ENCODE peak calls at places on chromosomes 4 and X, in seven cellular contexts. R is mesenchymal stem cell, I is H9, F is IMR-90, H is neuronal stem cell, A is trophoblast cell, V is H1. X is an unnamed sample.

GRCh38 chrX:75603833-75604232 is 81.0 kb upstream of the ZDHHC15 start:
- DNase-seq in R (peak), I (no peak), F (peak), H (no peak), A (no peak), V (no peak), X (peak)

GRCh38 chrX:113510586-113510985 is 670.0 kb upstream of the AMOT start:
- DNase-seq in R (no peak), I (no peak), F (no peak), H (no peak), A (no peak), V (no peak), X (no peak)

GRCh38 chr4:20462426-20463175 is 210.9 kb downstream of the SLIT2 start:
- DNase-seq in R (no peak), I (no peak), F (peak), H (no peak), A (no peak), V (no peak), X (no peak)

GRCh38 chr4:158578476-158578875 is 56.8 kb downstream of the RXFP1 start:
- DNase-seq in R (peak), I (no peak), F (peak), H (no peak), A (no peak), V (no peak), X (peak)

GRCh38 chrX:120450163-120450562 is 18.9 kb downstream of the LAMP2 start:
- DNase-seq in R (no peak), I (no peak), F (no peak), H (no peak), A (no peak), V (no peak), X (peak)

GRCh38 chr4:169236901-169237626 is 33.7 kb downstream of the SH3RF1 start:
- DNase-seq in R (no peak), I (no peak), F (no peak), H (no peak), A (no peak), V (no peak), X (no peak)

GRCh38 chr4:68447201-68447600 is at the start of gene TMPRSS11E:
- DNase-seq in R (no peak), I (no peak), F (no peak), H (no peak), A (peak), V (no peak), X (peak)

GRCh38 chr4:158722291-158722916 is 792 bp downstream of the PPID start:
- DNase-seq in R (peak), I (peak), F (peak), H (peak), A (no peak), V (no peak), X (peak)

GRCh38 chrX:43166874-43167273 is 388.9 kb upstream of the PPP1R2C start:
- DNase-seq in R (no peak), I (no peak), F (no peak), H (no peak), A (no peak), V (no peak), X (no peak)

GRCh38 chr4:101458914-101459313 is 111.6 kb upstream of the PPP3CA start:
- DNase-seq in R (peak), I (no peak), F (peak), H (no peak), A (no peak), V (no peak), X (peak)

GRCh38 chrX:22389544-22390243 is 117.0 kb downstream of the CBLL2 start:
- DNase-seq in R (peak), I (no peak), F (peak), H (no peak), A (no peak), V (no peak), X (peak)

GRCh38 chr4:41212221-41213203 is 1.8 kb downstream of the APBB2 start:
- DNase-seq in R (peak), I (no peak), F (peak), H (no peak), A (no peak), V (no peak), X (peak)

GRCh38 chr4:83862471-83862870 is 326.6 kb downstream of the GPAT3 start:
- DNase-seq in R (peak), I (no peak), F (no peak), H (no peak), A (peak), V (no peak), X (no peak)

GRCh38 chrX:13420545-13421183 is 100.8 kb upstream of the ATXN3L start:
- DNase-seq in R (no peak), I (no peak), F (no peak), H (no peak), A (no peak), V (no peak), X (no peak)

GRCh38 chrX:132631579-132632232 is 142.9 kb upstream of the MBNL3 start:
- DNase-seq in R (peak), I (no peak), F (peak), H (no peak), A (no peak), V (no peak), X (peak)

GRCh38 chr4:7680106-7680505 is 245.4 kb upstream of the PSAPL1 start:
- DNase-seq in R (no peak), I (no peak), F (no peak), H (no peak), A (no peak), V (no peak), X (no peak)

GRCh38 chr4:155207534-155208257 is 740 bp upstream of the NPY2R start:
- DNase-seq in R (no peak), I (peak), F (no peak), H (peak), A (no peak), V (peak), X (peak)

GRCh38 chr4:184983660-184984356 is 34.5 kb upstream of the HELT start:
- DNase-seq in R (peak), I (peak), F (peak), H (peak), A (peak), V (no peak), X (peak)

GRCh38 chr4:155377281-155377680 is 516 bp upstream of the MAP9 start:
- DNase-seq in R (peak), I (no peak), F (peak), H (no peak), A (no peak), V (no peak), X (no peak)

GRCh38 chr4:55218041-55218440 is 92.6 kb upstream of the KDR start:
- DNase-seq in R (no peak), I (no peak), F (no peak), H (no peak), A (no peak), V (no peak), X (no peak)

GRCh38 chrX:125132274-125132673 is 187.4 kb upstream of the TEX13C start:
- DNase-seq in R (no peak), I (no peak), F (peak), H (no peak), A (no peak), V (no peak), X (peak)

GRCh38 chrX:43557792-43558191 is 98.3 kb upstream of the MAOA start:
- DNase-seq in R (peak), I (peak), F (peak), H (peak), A (peak), V (no peak), X (peak)

GRCh38 chr4:102196221-102196620 is 149.1 kb downstream of the SLC39A8 start:
- DNase-seq in R (peak), I (no peak), F (no peak), H (no peak), A (no peak), V (no peak), X (no peak)

GRCh38 chr4:94454405-94454804 is 2.7 kb downstream of the PDLIM5 start:
- DNase-seq in R (peak), I (no peak), F (peak), H (no peak), A (no peak), V (no peak), X (no peak)

GRCh38 chr4:151403656-151404055 is 5.3 kb upstream of the FHIP1A start:
- DNase-seq in R (no peak), I (no peak), F (no peak), H (no peak), A (no peak), V (no peak), X (no peak)
- H3K23ac ChIP-seq in R (no peak), I (no peak), F (no peak), H (no peak), A (no peak), V (no peak), X (no peak)

DNA sequence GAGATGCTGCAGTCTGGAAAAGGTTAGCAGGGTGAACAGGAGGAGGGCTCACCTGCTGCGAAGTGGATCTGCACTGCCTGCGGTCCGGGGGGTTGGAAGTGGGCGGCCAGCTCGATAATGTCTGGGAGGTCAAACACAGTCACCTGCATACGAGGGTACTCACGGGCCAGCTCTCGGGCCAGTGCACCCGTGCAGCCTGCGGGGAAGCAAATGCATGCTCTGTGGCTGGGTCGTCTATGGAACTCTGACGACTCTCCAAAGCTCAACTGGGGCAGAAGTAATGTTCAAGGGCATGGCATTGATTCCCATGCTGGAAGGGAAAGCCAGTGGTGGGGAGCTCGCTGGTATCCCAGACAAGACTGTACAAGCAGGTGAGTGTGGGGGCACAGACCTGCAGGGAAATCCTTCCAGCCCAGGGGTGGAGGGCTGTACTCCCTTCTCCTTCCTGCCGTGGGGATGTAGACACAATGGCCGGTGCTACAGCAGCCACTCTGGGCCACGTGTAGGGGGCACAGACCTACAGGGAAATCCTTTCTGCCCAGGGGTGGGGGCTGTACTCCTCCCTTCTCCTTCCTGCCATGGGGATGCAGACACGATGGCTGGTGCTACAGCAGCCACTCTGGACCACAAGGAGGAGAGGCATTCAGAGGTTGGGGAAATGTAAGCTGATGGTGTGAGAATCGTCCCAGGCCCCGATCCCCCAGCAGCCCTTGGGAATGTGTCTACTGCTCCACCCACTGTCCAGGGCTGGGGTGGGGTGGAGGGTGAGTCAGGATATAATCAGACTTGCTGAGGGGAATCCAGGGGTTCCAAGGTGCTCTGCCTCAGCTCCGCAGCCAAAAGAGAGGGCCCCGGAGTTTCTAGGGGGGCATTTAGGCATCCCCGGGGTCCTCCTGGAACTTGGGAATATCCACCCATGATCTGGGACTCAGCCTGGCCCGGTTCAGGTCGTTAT is 26.3 kb upstream of the SLC25A6 start:
- DNase-seq in R (no peak), I (no peak), F (no peak), H (no peak), A (no peak), V (no peak), X (no peak)
- H3K23ac ChIP-seq in R (no peak), I (no peak), F (no peak), H (peak), A (no peak), V (no peak), X (no peak)

DNA sequence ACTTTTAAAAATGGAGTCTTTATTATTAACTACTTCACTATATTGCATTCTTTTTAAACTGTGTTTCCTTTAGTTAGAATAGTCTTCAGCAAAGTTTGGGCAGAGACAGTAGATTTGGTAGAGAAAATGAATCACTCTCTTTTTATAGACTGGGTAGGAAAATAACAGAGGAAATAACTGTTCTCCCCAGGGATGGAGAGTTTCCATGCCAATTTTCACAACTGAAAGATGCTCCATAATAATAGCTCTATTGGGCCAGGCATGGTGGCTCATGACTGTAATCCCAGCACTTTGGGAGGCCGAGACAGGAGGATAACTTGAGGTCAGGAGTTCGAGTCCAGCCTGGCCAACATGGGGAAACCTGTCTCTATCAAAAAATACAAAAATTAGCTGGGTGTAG is 13.1 kb downstream of the HSD17B13 start:
- DNase-seq in R (no peak), I (no peak), F (no peak), H (no peak), A (no peak), V (no peak), X (no peak)
- H3K23ac ChIP-seq in R (no peak), I (no peak), F (no peak), H (no peak), A (no peak), V (no peak), X (no peak)

DNA sequence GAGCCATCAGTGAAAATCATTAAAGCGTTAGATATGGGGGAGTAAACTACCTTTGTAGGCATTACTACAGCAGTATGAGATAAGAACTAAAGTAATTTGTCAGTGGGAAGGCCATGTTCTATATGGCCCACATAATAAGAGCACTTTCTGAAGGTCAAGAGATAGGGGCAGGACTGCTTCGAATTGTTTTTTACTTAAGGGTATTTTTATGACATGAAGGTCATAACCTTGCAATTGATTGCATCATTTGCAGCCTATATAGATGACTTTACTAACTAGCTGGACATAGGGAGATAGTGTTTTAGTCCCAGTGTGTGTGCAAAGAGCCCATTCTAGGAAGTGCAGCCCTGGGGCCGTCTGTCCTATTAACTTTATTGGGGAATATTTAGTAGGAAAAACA is 23.6 kb upstream of the GC start:
- DNase-seq in R (no peak), I (no peak), F (no peak), H (no peak), A (no peak), V (no peak), X (no peak)
- H3K23ac ChIP-seq in R (no peak), I (no peak), F (no peak), H (no peak), A (no peak), V (no peak), X (no peak)

DNA sequence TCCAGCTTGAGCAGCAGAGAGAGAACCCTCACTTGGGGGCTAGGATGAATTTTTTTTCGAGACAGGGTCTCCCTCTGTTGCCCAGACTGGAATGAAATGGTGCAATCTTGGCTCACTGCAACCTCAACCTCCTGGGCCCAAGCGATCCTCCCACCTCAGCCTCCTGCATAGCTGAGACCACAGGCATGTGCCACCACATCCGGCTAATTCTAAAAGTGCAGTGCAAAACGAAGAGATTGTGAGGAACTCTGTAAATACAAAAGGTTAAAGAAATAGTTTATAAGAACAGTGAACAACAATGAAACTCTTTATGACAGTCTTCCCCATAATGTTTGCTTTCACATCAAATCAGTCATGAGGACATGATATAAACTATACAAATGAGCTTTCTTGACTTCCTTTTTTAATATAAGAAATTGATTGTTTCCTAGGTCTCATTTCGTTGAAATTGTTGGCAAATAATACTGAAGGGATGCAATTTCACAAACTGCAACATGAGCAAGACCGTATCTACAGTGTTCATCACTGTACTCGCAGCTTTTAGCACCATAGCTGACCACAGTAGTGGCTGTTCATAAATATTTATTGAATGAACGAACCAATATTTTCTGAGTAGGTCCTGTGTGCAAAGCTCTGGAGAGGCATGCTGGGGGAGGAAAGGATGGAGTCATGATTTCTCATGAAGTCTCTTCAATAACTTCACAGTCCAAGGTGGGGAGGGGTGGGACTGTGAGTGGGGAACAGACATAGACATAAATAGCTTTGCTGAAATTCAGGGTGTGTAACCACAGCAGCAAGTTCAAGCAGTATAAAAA is 116.1 kb downstream of the SHROOM3 start:
- DNase-seq in R (peak), I (no peak), F (peak), H (no peak), A (no peak), V (no peak), X (no peak)
- H3K23ac ChIP-seq in R (no peak), I (no peak), F (no peak), H (no peak), A (no peak), V (no peak), X (no peak)

GRCh38 chrX:11108253-11108941 is 2.7 kb upstream of the HCCS start:
- DNase-seq in R (no peak), I (no peak), F (no peak), H (no peak), A (no peak), V (no peak), X (no peak)
- H3K23ac ChIP-seq in R (no peak), I (no peak), F (no peak), H (no peak), A (no peak), V (no peak), X (no peak)

GRCh38 chr4:6235012-6235411 is 34.6 kb upstream of the WFS1 start:
- DNase-seq in R (no peak), I (no peak), F (no peak), H (no peak), A (no peak), V (no peak), X (no peak)

GRCh38 chr4:6235901-6236625 is 33.6 kb upstream of the WFS1 start:
- DNase-seq in R (no peak), I (peak), F (no peak), H (no peak), A (no peak), V (no peak), X (no peak)

GRCh38 chr4:6233943-6234342 is 33.6 kb upstream of the JAKMIP1 start:
- DNase-seq in R (no peak), I (no peak), F (no peak), H (no peak), A (no peak), V (no peak), X (no peak)

GRCh38 chr4:6239486-6239885 is 30.2 kb upstream of the WFS1 start:
- DNase-seq in R (no peak), I (no peak), F (no peak), H (no peak), A (no peak), V (no peak), X (no peak)

GRCh38 chr4:6236816-6237390 is 32.7 kb upstream of the WFS1 start:
- DNase-seq in R (no peak), I (peak), F (no peak), H (no peak), A (no peak), V (no peak), X (no peak)
- H3K23ac ChIP-seq in R (no peak), I (no peak), F (no peak), H (no peak), A (no peak), V (no peak), X (no peak)

DNA sequence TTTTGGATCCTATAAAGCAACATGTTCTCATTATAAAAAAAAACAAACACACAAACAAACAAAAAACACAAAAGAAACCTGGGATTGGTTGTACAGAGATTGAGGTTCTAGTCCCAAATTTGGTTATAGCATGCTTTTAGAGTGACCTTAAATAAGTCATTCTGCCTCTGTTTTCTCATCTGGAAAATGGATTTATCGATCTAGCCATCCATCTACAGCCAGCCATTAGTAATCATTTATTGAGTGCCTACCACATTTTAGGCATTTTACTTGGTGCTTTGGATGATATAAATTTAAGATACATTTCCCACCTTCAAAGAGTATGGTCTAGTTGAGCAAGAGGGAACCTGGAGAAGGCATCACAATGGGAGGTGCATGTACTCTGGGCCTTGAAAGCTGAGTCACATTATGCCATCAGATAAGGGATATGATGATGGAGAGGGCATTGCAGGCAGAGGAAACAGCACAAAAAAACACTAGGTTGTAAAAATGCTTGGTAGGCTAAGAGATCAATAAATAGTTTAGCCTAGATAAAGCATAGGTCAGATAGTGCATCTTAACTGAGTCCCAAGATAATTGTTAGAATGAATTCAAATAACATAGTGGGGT is 91.4 kb downstream of the HEPH start:
- DNase-seq in R (no peak), I (no peak), F (no peak), H (no peak), A (no peak), V (no peak), X (peak)
- H3K23ac ChIP-seq in R (no peak), I (no peak), F (no peak), H (no peak), A (no peak), V (no peak), X (no peak)

X was measured in mesendoderm.